ENCODE peak calls at places on chromosomes 5 and 9, in four cellular contexts. R is HepG2; C is CD8-positive, alpha-beta T cell; I is heart right ventricle. O is an unnamed sample.

GRCh38 chr5:32115985-32116384 is 58.1 kb downstream of the GOLPH3 start:
- DNase-seq in R (no peak), C (no peak), I (no peak), O (no peak)

GRCh38 chr9:71937070-71937625 is 25.7 kb downstream of the C9orf85 start:
- DNase-seq in R (no peak), C (no peak), I (no peak), O (peak)

GRCh38 chr5:151406322-151406947 is 41.0 kb upstream of the SLC36A1 start:
- DNase-seq in R (peak), C (no peak), I (no peak), O (peak)

GRCh38 chr9:90124961-90125360 is 517.7 kb downstream of the DIRAS2 start:
- DNase-seq in R (no peak), C (no peak), I (no peak), O (no peak)

GRCh38 chr9:124828679-124829669 is 24.3 kb upstream of the WDR38 start:
- DNase-seq in R (no peak), C (no peak), I (no peak), O (no peak)

GRCh38 chr9:33132249-33132772 is 34.8 kb downstream of the B4GALT1 start:
- DNase-seq in R (no peak), C (no peak), I (no peak), O (peak)

GRCh38 chr5:155189476-155189875 is 175.9 kb downstream of the KIF4B start:
- DNase-seq in R (no peak), C (no peak), I (no peak), O (no peak)

GRCh38 chr9:72557549-72557948 is 36.1 kb downstream of the TMC1 start:
- DNase-seq in R (peak), C (peak), I (no peak), O (peak)

GRCh38 chr9:131747352-131747751 is 7.5 kb upstream of the RAPGEF1 start:
- DNase-seq in R (peak), C (peak), I (no peak), O (no peak)

GRCh38 chr9:114864471-114864870 is 58.6 kb upstream of the TNFSF15 start:
- DNase-seq in R (no peak), C (no peak), I (no peak), O (no peak)

GRCh38 chr5:16975950-16976624 is 40.0 kb upstream of the MYO10 start:
- DNase-seq in R (no peak), C (no peak), I (no peak), O (no peak)

GRCh38 chr9:131854334-131854733 is 114.5 kb upstream of the RAPGEF1 start:
- DNase-seq in R (no peak), C (no peak), I (no peak), O (no peak)

GRCh38 chr9:121601234-121601633 is 50.2 kb upstream of the DAB2IP start:
- DNase-seq in R (peak), C (no peak), I (no peak), O (no peak)

GRCh38 chr5:84715087-84715486 is 330.4 kb upstream of the EDIL3 start:
- DNase-seq in R (no peak), C (no peak), I (no peak), O (no peak)

GRCh38 chr5:173278641-173279040 is 43.6 kb upstream of the NKX2-5 start:
- DNase-seq in R (no peak), C (no peak), I (peak), O (no peak)

GRCh38 chr5:93018461-93018860 is 562.6 kb downstream of the NR2F1-AS1 start:
- DNase-seq in R (no peak), C (no peak), I (no peak), O (no peak)

GRCh38 chr5:177124486-177124991 is 9.0 kb upstream of the NSD1 start:
- DNase-seq in R (no peak), C (no peak), I (no peak), O (no peak)

GRCh38 chr9:78292716-78293497 is 4.0 kb upstream of the PSAT1 start:
- DNase-seq in R (peak), C (no peak), I (no peak), O (no peak)
- TF ChIP-seq CTCF in R (no peak), C (no peak), I (no peak), O (no peak)

DNA sequence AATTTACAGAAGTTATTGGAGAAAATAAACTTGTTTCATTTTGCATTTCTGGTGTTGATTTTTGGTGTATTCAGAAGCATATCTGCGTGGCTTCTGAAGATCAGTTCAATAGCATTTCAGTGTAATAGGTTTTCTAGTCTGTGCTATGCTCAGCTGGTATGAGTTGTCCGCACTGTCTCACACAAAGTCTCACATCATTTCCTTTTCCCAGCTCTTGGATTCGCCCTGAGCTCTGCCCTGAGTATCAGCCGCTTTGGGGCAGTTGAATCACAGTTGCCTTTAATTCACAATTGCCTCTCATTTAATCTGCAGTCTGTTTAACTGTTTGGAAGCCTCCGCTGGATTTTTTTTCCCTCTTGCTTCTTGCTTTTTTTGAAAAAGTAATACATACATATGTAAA is 6.4 kb upstream of the TTC23L start:
- DNase-seq in R (no peak), C (no peak), I (no peak), O (no peak)
- H3K27ac ChIP-seq in R (no peak), C (no peak), I (peak), O (no peak)

GRCh38 chr5:43386960-43387362 is 25.2 kb downstream of the CCL28 start:
- DNase-seq in R (no peak), C (no peak), I (no peak), O (peak)
- TF ChIP-seq CTCF in R (no peak), C (no peak), I (no peak), O (no peak)

DNA sequence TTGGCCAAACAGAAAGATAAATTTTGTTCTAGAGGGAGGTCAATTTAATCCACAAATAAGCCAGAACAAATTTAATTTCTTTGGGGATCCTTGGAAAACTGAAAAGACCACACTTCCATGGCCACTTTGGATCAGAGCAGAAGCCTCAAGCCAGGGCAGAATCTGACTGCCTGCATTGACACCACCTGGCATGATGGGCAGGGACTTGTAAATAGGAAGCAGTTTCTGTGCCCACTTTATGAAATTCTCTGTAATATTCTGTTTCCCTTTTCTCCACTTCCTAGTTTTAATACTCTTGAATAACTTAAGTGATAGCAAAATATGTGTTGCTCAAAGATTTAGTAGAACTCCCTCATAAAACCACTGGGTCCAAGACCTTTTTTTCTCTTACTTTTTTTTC is 6.7 kb upstream of the TMEM252 start:
- DNase-seq in R (no peak), C (no peak), I (no peak), O (no peak)
- H3K27ac ChIP-seq in R (no peak), C (no peak), I (no peak), O (no peak)

DNA sequence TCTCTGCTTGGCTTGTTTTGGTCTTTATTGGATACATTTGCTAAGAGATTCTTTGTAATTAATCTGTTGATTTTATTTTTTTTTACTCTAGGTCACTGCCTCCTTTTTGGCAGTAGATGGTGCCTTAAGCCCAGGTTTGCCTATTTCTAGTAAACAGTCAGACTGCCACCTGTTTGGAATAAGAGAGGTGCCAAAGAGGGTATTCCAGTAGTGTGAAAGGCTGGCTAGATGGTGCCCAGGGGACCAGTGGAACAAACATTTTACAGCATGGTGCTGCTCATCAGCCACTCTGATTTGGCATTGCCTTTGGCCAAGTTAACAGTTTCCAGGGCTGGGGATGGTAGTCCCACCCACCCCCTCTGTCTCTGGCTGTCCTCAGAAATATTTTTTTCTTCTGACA is 36.7 kb upstream of the FBXL7 start:
- DNase-seq in R (no peak), C (no peak), I (no peak), O (no peak)
- TF ChIP-seq CTCF in R (no peak), C (no peak), I (peak), O (no peak)

GRCh38 chr9:86549434-86549833 is 195.2 kb upstream of the TUT7 start:
- DNase-seq in R (no peak), C (no peak), I (no peak), O (no peak)

GRCh38 chr9:86547596-86547995 is 193.4 kb upstream of the TUT7 start:
- DNase-seq in R (no peak), C (no peak), I (no peak), O (no peak)

GRCh38 chr9:86548220-86548619 is 194.0 kb upstream of the TUT7 start:
- DNase-seq in R (no peak), C (no peak), I (no peak), O (no peak)

GRCh38 chr9:86550411-86550810 is 196.2 kb upstream of the TUT7 start:
- DNase-seq in R (no peak), C (no peak), I (no peak), O (no peak)

DNA sequence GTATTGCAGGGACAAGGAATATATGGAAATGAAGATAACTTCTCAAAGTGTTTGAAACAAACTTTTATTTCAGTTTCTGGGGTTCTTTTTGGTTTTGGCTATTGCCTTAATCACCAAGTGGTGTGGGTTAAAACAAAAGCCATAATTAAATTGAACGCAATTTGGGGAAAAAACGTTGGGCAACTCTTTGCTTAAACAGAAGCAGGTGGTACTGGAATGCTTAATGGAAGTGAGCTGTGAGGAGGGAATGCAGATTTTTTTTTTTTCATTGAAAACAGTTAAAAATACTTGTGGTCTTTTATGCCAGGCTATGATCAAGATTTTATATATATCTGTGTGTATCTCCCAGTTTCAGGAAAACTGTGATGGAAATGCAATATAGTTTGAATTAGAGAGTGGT is 195.7 kb upstream of the TUT7 start:
- DNase-seq in R (no peak), C (no peak), I (no peak), O (no peak)
- H3K27ac ChIP-seq in R (no peak), C (no peak), I (no peak), O (no peak)

GRCh38 chr9:136078498-136079011 is 16.5 kb downstream of the NACC2 start:
- DNase-seq in R (no peak), C (no peak), I (peak), O (no peak)
- TF ChIP-seq CTCF in R (no peak), C (no peak), I (no peak), O (no peak)

GRCh38 chr9:16884952-16885513 is 14.6 kb upstream of the BNC2 start:
- DNase-seq in R (no peak), C (peak), I (no peak), O (no peak)

GRCh38 chr9:16885896-16886295 is 15.4 kb upstream of the BNC2 start:
- DNase-seq in R (no peak), C (no peak), I (no peak), O (no peak)

GRCh38 chr9:16883586-16883985 is 13.1 kb upstream of the BNC2 start:
- DNase-seq in R (no peak), C (no peak), I (no peak), O (no peak)

GRCh38 chr9:16888594-16888993 is 18.1 kb upstream of the BNC2 start:
- DNase-seq in R (no peak), C (no peak), I (no peak), O (no peak)

DNA sequence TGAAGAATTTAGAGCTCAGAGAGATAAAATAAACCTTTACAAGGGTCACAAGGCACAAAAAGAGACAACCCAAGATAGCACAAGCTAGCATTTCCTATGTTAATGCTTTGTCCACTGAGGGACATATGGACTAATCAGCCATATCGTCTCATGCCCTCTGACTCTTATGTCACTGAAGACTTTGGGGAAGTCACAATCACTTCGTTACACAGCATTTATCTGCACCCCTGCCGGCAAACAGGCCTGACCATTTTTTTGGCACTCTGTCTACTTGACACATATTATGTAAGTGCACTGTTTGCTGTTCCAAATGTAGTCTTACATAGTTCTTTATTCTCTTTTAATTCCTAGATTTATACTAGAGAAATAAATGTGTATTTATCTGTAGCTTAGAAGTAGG is 13.9 kb upstream of the BNC2 start:
- DNase-seq in R (no peak), C (no peak), I (no peak), O (no peak)
- H3K27ac ChIP-seq in R (no peak), C (no peak), I (no peak), O (no peak)

GRCh38 chr5:171848911-171849520 is 63.4 kb downstream of the SMIM23 start:
- DNase-seq in R (no peak), C (no peak), I (no peak), O (no peak)
- TF ChIP-seq CTCF in R (no peak), C (no peak), I (no peak), O (no peak)

O was measured in RWPE1.